ENCODE peak calls at places on chromosome 2, in four cellular contexts. O is spleen, X is astrocyte of the spinal cord, D is LoVo. V is an unnamed sample.
A peak's percentile ranks its signal among the peaks of the same experiment; 100 is the strongest.

GRCh38 chr2:101012706-101013181 is 10.7 kb downstream of the RPL31 start:
- DNase-seq in X (peak; percentile 44), D (peak; percentile 35), O (no peak), V (peak; percentile 41)

GRCh38 chr2:81576713-81577112 is 1272.2 kb upstream of the LRRTM1 start:
- DNase-seq in O (no peak), D (no peak), X (no peak), V (no peak)

GRCh38 chr2:235734168-235734567 is 240.3 kb downstream of the AGAP1 start:
- DNase-seq in O (no peak), X (no peak), D (no peak), V (no peak)

GRCh38 chr2:240502430-240503121 is 55.2 kb downstream of the ANKMY1 start:
- DNase-seq in X (no peak), O (peak; percentile 37), D (no peak), V (no peak)

GRCh38 chr2:172251231-172251630 is 148.5 kb upstream of the DLX2 start:
- DNase-seq in O (no peak), X (peak; percentile 73), D (no peak), V (no peak)

GRCh38 chr2:18439716-18440115 is 120.7 kb downstream of the RDH14 start:
- DNase-seq in O (no peak), X (no peak), D (no peak), V (no peak)

GRCh38 chr2:37837576-37838335 is 87.3 kb upstream of the RMDN2 start:
- DNase-seq in X (no peak), D (no peak), O (no peak), V (no peak)

GRCh38 chr2:52135235-52135634 is 1103.3 kb upstream of the NRXN1 start:
- DNase-seq in X (no peak), D (no peak), O (no peak), V (peak; percentile 25)